ENCODE peak calls at places on chromosomes 13 and 19, in four cellular contexts. One of them, this sample, is unnamed.

GRCh38 chr13:30572859-30573275 is 44.9 kb upstream of the USPL1 start:
- DNase-seq in mucosa of descending colon: no peak
- DNase-seq in anterior cingulate cortex: peak
- DNase-seq in central memory CD4-positive, alpha-beta T cell: peak
- DNase-seq in this sample: peak

GRCh38 chr13:98802548-98802947 is 50.1 kb upstream of the SLC15A1 start:
- DNase-seq in central memory CD4-positive, alpha-beta T cell: no peak
- DNase-seq in anterior cingulate cortex: no peak
- DNase-seq in mucosa of descending colon: no peak
- DNase-seq in this sample: no peak

GRCh38 chr13:98450495-98451167 is 126.3 kb downstream of the STK24 start:
- DNase-seq in central memory CD4-positive, alpha-beta T cell: no peak
- DNase-seq in anterior cingulate cortex: peak
- DNase-seq in mucosa of descending colon: no peak
- DNase-seq in this sample: no peak

GRCh38 chr13:45875951-45876350 is 24.4 kb upstream of the SIAH3 start:
- DNase-seq in central memory CD4-positive, alpha-beta T cell: no peak
- DNase-seq in anterior cingulate cortex: no peak
- DNase-seq in mucosa of descending colon: no peak
- DNase-seq in this sample: no peak

GRCh38 chr19:10624585-10624984 is 768 bp upstream of the SLC44A2 start:
- DNase-seq in anterior cingulate cortex: no peak
- DNase-seq in central memory CD4-positive, alpha-beta T cell: peak
- DNase-seq in mucosa of descending colon: peak
- DNase-seq in this sample: no peak

GRCh38 chr13:98103531-98103930 is 39.4 kb upstream of the FARP1 start:
- DNase-seq in mucosa of descending colon: no peak
- DNase-seq in anterior cingulate cortex: no peak
- DNase-seq in central memory CD4-positive, alpha-beta T cell: no peak
- DNase-seq in this sample: peak

GRCh38 chr19:18020212-18021067 is 12.5 kb downstream of the ARRDC2 start:
- DNase-seq in central memory CD4-positive, alpha-beta T cell: no peak
- DNase-seq in anterior cingulate cortex: peak
- DNase-seq in mucosa of descending colon: peak
- DNase-seq in this sample: no peak

GRCh38 chr19:44278181-44278690 is 18.6 kb downstream of the ZNF233 start:
- DNase-seq in anterior cingulate cortex: no peak
- DNase-seq in central memory CD4-positive, alpha-beta T cell: no peak
- DNase-seq in mucosa of descending colon: no peak
- DNase-seq in this sample: peak

GRCh38 chr19:12293771-12294307 is 844 bp downstream of the ZNF44 start:
- DNase-seq in anterior cingulate cortex: no peak
- DNase-seq in mucosa of descending colon: peak
- DNase-seq in central memory CD4-positive, alpha-beta T cell: peak
- DNase-seq in this sample: peak

GRCh38 chr19:45523642-45524256 is 16.5 kb downstream of the VASP start:
- DNase-seq in mucosa of descending colon: peak
- DNase-seq in anterior cingulate cortex: peak
- DNase-seq in central memory CD4-positive, alpha-beta T cell: peak
- DNase-seq in this sample: peak

GRCh38 chr19:37936166-37936565 is 29.2 kb downstream of the SIPA1L3 start:
- DNase-seq in anterior cingulate cortex: no peak
- DNase-seq in central memory CD4-positive, alpha-beta T cell: no peak
- DNase-seq in mucosa of descending colon: peak
- DNase-seq in this sample: no peak

GRCh38 chr19:6970478-6970877 is 50.8 kb downstream of the MBD3L2B start:
- DNase-seq in mucosa of descending colon: no peak
- DNase-seq in central memory CD4-positive, alpha-beta T cell: no peak
- DNase-seq in anterior cingulate cortex: no peak
- DNase-seq in this sample: no peak

This sample was measured in HFFc6.